ENCODE peak calls at places on chromosomes 1 and 21, in nine cellular contexts. H, P, N, E, A, O, Z, I and C are unnamed samples.

GRCh38 chr21:16176570-16176969 is 446.8 kb downstream of the USP25 start:
- DNase-seq in H (no peak), P (no peak), N (no peak), E (no peak), A (no peak), O (no peak), Z (no peak), I (no peak), C (no peak)

GRCh38 chr21:42513985-42514882 is 582 bp downstream of the SLC37A1 start:
- DNase-seq in H (peak; percentile 34), P (peak; percentile 73), N (peak; percentile 67), E (peak; percentile 71), A (no peak), O (peak; percentile 88), Z (peak; percentile 48), I (no peak), C (peak; percentile 48)

GRCh38 chr1:82064701-82065100 is 264.0 kb downstream of the ADGRL2 start:
- DNase-seq in H (no peak), P (no peak), N (no peak), E (no peak), A (no peak), O (no peak), Z (no peak), I (no peak), C (no peak)

GRCh38 chr1:64124751-64125445 is 78.5 kb upstream of the UBE2U start:
- DNase-seq in H (no peak), P (no peak), N (no peak), E (no peak), A (no peak), O (no peak), Z (no peak), I (no peak), C (no peak)

GRCh38 chr21:15121655-15122120 is 56.9 kb upstream of the NRIP1 start:
- DNase-seq in H (peak; percentile 24), P (no peak), N (no peak), E (no peak), A (no peak), O (no peak), Z (no peak), I (no peak), C (no peak)

GRCh38 chr1:196393742-196394141 is 214.5 kb downstream of the KCNT2 start:
- DNase-seq in H (peak; percentile 70), P (no peak), N (no peak), E (no peak), A (peak; percentile 73), O (no peak), Z (no peak), I (no peak), C (no peak)

GRCh38 chr21:25895565-25896205 is 160.9 kb downstream of the GABPA start:
- DNase-seq in H (no peak), P (no peak), N (no peak), E (no peak), A (no peak), O (no peak), Z (no peak), I (no peak), C (no peak)

GRCh38 chr1:1677718-1678580 is 14.6 kb downstream of the SLC35E2B start:
- DNase-seq in H (no peak), P (peak; percentile 49), N (peak; percentile 57), E (no peak), A (no peak), O (no peak), Z (peak; percentile 57), I (no peak), C (no peak)

GRCh38 chr1:10867914-10868598 is 71.6 kb upstream of the CASZ1 start:
- DNase-seq in H (no peak), P (peak; percentile 86), N (no peak), E (no peak), A (no peak), O (peak; percentile 48), Z (no peak), I (no peak), C (no peak)

GRCh38 chr1:155598842-155599331 is 11.1 kb upstream of the MSTO1 start:
- DNase-seq in H (no peak), P (peak; percentile 26), N (no peak), E (no peak), A (no peak), O (no peak), Z (no peak), I (no peak), C (no peak)

GRCh38 chr1:206933333-206933945 is 11.7 kb upstream of the FCMR start:
- DNase-seq in H (peak; percentile 40), P (peak; percentile 28), N (peak; percentile 84), E (peak; percentile 85), A (no peak), O (no peak), Z (peak; percentile 42), I (no peak), C (peak; percentile 49)

GRCh38 chr21:27703806-27704205 is 736.9 kb upstream of the ADAMTS5 start:
- DNase-seq in H (no peak), P (no peak), N (no peak), E (no peak), A (no peak), O (no peak), Z (no peak), I (no peak), C (no peak)

GRCh38 chr21:41410361-41410760 is 15.7 kb upstream of the MX1 start:
- DNase-seq in H (no peak), P (no peak), N (no peak), E (no peak), A (no peak), O (no peak), Z (no peak), I (no peak), C (no peak)

GRCh38 chr21:41410767-41411448 is 15.1 kb upstream of the MX1 start:
- DNase-seq in H (peak; percentile 6), P (no peak), N (no peak), E (no peak), A (no peak), O (no peak), Z (peak; percentile 39), I (no peak), C (no peak)

GRCh38 chr21:41407541-41408460 is 18.2 kb upstream of the MX1 start:
- DNase-seq in H (no peak), P (no peak), N (no peak), E (no peak), A (no peak), O (no peak), Z (no peak), I (no peak), C (no peak)

GRCh38 chr21:41406340-41406739 is 19.7 kb upstream of the MX1 start:
- DNase-seq in H (no peak), P (no peak), N (no peak), E (no peak), A (peak; percentile 58), O (no peak), Z (no peak), I (no peak), C (no peak)

GRCh38 chr21:41411449-41412089 is 14.5 kb upstream of the MX1 start:
- DNase-seq in H (peak; percentile 18), P (no peak), N (no peak), E (no peak), A (peak; percentile 57), O (no peak), Z (no peak), I (no peak), C (no peak)
- TF ChIP-seq CTCF in H (no peak), P (no peak), N (no peak), E (no peak), A (no peak), O (peak; percentile 4), Z (peak; percentile 15), I (no peak), C (no peak)

GRCh38 chr1:189275786-189276185 is 1201.9 kb downstream of the BRINP3 start:
- DNase-seq in H (no peak), P (no peak), N (no peak), E (no peak), A (no peak), O (no peak), Z (no peak), I (no peak), C (no peak)
- TF ChIP-seq CTCF in H (no peak), P (no peak), N (no peak), E (no peak), A (no peak), O (no peak), Z (no peak), I (no peak), C (no peak)

GRCh38 chr1:204640578-204640977 is 45.0 kb downstream of the LRRN2 start:
- DNase-seq in H (no peak), P (no peak), N (no peak), E (no peak), A (no peak), O (no peak), Z (no peak), I (no peak), C (no peak)
- TF ChIP-seq CTCF in H (no peak), P (no peak), N (no peak), E (no peak), A (no peak), O (no peak), Z (no peak), I (no peak), C (no peak)

GRCh38 chr1:112731451-112731850 is 16.3 kb upstream of the PPM1J start:
- DNase-seq in H (no peak), P (no peak), N (no peak), E (no peak), A (no peak), O (no peak), Z (no peak), I (no peak), C (no peak)

GRCh38 chr1:112722601-112723510 is 7.7 kb upstream of the PPM1J start:
- DNase-seq in H (no peak), P (peak; percentile 62), N (no peak), E (peak; percentile 58), A (peak; percentile 57), O (peak; percentile 77), Z (no peak), I (no peak), C (peak; percentile 42)

GRCh38 chr1:112729909-112730308 is 14.8 kb upstream of the PPM1J start:
- DNase-seq in H (no peak), P (no peak), N (no peak), E (no peak), A (no peak), O (no peak), Z (no peak), I (no peak), C (no peak)

GRCh38 chr1:112723511-112723839 is 8.3 kb upstream of the PPM1J start:
- DNase-seq in H (no peak), P (no peak), N (no peak), E (no peak), A (peak; percentile 50), O (no peak), Z (no peak), I (no peak), C (no peak)

DNA sequence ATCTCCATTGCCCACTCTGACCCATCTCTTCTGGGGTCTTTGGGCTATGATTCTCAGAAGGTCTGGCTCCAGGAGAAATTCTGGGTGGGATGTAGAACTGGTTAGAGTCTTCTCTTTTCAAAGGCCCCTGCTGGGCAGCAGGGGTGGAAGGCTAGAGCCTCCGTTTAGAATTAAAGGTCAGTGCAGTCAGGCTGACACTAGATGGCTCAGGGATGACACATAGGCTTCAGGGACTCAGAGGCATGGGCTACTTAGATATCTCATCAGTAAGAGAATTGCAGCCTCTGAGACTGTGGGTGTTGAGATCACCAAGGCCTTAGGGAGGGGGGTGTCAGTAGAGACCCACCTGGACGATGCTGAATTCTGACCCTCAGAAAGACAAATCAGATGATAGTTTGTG is 12.6 kb upstream of the PPM1J start:
- DNase-seq in H (no peak), P (no peak), N (no peak), E (no peak), A (no peak), O (no peak), Z (no peak), I (no peak), C (peak; percentile 33)
- TF ChIP-seq CTCF in H (no peak), P (no peak), N (no peak), E (no peak), A (no peak), O (no peak), Z (no peak), I (no peak), C (no peak)